ENCODE peak calls at places on chromosomes 6 and 20, in five cellular contexts. One of them, this sample, is unnamed.

GRCh38 chr6:122198922-122199321 is 200.5 kb upstream of the HSF2 start:
- DNase-seq in A549: no peak
- DNase-seq in HepG2: no peak
- DNase-seq in GM23338: no peak
- DNase-seq in K562: no peak
- DNase-seq in this sample: no peak

GRCh38 chr6:155380666-155381332 is 66.5 kb upstream of the TFB1M start:
- DNase-seq in A549: no peak
- DNase-seq in HepG2: peak
- DNase-seq in GM23338: no peak
- DNase-seq in K562: no peak
- DNase-seq in this sample: no peak

GRCh38 chr6:116616757-116617093 is 446 bp downstream of the RSPH4A start:
- DNase-seq in A549: peak
- DNase-seq in HepG2: no peak
- DNase-seq in GM23338: peak
- DNase-seq in K562: no peak
- DNase-seq in this sample: no peak

GRCh38 chr6:75279418-75279817 is 5.2 kb downstream of the TMEM30A start:
- DNase-seq in A549: no peak
- DNase-seq in HepG2: no peak
- DNase-seq in GM23338: no peak
- DNase-seq in K562: peak
- DNase-seq in this sample: no peak

GRCh38 chr6:167717455-167717854 is 109.3 kb upstream of the AFDN start:
- DNase-seq in A549: no peak
- DNase-seq in HepG2: no peak
- DNase-seq in GM23338: no peak
- DNase-seq in K562: no peak
- DNase-seq in this sample: no peak

GRCh38 chr6:131255911-131256310 is 120.6 kb downstream of the AKAP7 start:
- DNase-seq in A549: no peak
- DNase-seq in HepG2: no peak
- DNase-seq in GM23338: no peak
- DNase-seq in K562: no peak
- DNase-seq in this sample: no peak

GRCh38 chr20:14612389-14612788 is 275.0 kb upstream of the FLRT3 start:
- DNase-seq in A549: no peak
- DNase-seq in HepG2: no peak
- DNase-seq in GM23338: no peak
- DNase-seq in K562: no peak
- DNase-seq in this sample: no peak

GRCh38 chr20:59017493-59018231 is 1.6 kb upstream of the TUBB1 start:
- DNase-seq in A549: no peak
- DNase-seq in HepG2: no peak
- DNase-seq in GM23338: no peak
- DNase-seq in K562: no peak
- DNase-seq in this sample: no peak

GRCh38 chr6:133590814-133591213 is 298.1 kb upstream of the TCF21 start:
- DNase-seq in A549: no peak
- DNase-seq in HepG2: no peak
- DNase-seq in GM23338: no peak
- DNase-seq in K562: no peak
- DNase-seq in this sample: no peak

GRCh38 chr20:41172296-41173140 is 35.2 kb downstream of the PLCG1 start:
- DNase-seq in A549: no peak
- DNase-seq in HepG2: no peak
- DNase-seq in GM23338: no peak
- DNase-seq in K562: no peak
- DNase-seq in this sample: no peak

GRCh38 chr20:25750765-25751696 is 54.4 kb upstream of the ZNF337 start:
- DNase-seq in A549: peak
- DNase-seq in HepG2: peak
- DNase-seq in GM23338: peak
- DNase-seq in K562: peak
- DNase-seq in this sample: peak

GRCh38 chr6:159953091-159953581 is 15.7 kb upstream of the IGF2R start:
- DNase-seq in A549: no peak
- DNase-seq in HepG2: no peak
- DNase-seq in GM23338: no peak
- DNase-seq in K562: no peak
- DNase-seq in this sample: no peak

GRCh38 chr6:56343295-56343694 is 95.9 kb upstream of the COL21A1 start:
- DNase-seq in A549: no peak
- DNase-seq in HepG2: no peak
- DNase-seq in GM23338: no peak
- DNase-seq in K562: no peak
- DNase-seq in this sample: no peak

DNA sequence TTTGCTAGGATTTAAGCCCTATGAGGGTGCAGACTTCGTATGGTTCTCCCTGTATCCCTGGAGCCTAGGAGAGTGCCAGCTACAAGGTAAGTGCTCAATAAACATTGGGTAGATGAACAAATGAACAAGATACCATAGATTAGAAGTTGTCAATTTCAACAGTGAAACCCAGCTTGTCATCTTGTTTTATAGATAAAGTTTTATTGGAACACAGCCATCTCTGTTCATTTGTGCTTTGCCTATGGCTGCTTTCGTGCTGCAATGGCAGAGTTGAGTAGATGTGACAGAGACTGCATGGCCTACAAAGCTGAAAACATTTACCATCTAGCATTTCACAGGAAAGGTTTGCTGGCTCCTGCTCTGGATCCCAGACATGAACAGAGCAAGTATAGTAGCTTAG is 5.6 kb downstream of the DAAM2 start:
- DNase-seq in A549: no peak
- DNase-seq in HepG2: no peak
- DNase-seq in GM23338: no peak
- DNase-seq in K562: no peak
- DNase-seq in this sample: no peak
- TF ChIP-seq JUNB in A549: no peak
- TF ChIP-seq JUNB in HepG2: no peak
- TF ChIP-seq JUNB in GM23338: no peak
- TF ChIP-seq JUNB in K562: no peak
- TF ChIP-seq JUNB in this sample: no peak

DNA sequence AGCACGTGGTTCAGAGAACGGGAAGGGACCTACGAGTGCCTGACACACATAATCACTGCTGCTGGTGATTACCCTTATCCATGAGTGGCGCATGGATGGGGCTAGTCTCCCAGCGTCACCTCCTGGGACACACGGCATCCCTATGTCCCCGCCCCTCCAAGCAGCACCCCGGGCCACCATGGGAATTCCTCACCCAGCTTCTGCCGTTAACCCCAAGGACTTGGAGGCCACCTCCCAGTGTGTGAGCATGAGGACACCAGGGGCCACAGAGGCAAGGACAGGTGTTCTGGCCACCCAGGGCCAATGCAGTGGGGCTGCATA is 9.8 kb downstream of the CHRNA4 start:
- DNase-seq in A549: no peak
- DNase-seq in HepG2: no peak
- DNase-seq in GM23338: no peak
- DNase-seq in K562: no peak
- DNase-seq in this sample: no peak
- TF ChIP-seq JUNB in A549: no peak
- TF ChIP-seq JUNB in HepG2: no peak
- TF ChIP-seq JUNB in GM23338: no peak
- TF ChIP-seq JUNB in K562: no peak
- TF ChIP-seq JUNB in this sample: no peak

GRCh38 chr20:63740070-63740500 is 509 bp downstream of the SLC2A4RG start:
- DNase-seq in A549: peak
- DNase-seq in HepG2: no peak
- DNase-seq in GM23338: peak
- DNase-seq in K562: peak
- DNase-seq in this sample: no peak

GRCh38 chr20:63742381-63743024 is 2.9 kb downstream of the SLC2A4RG start:
- DNase-seq in A549: no peak
- DNase-seq in HepG2: no peak
- DNase-seq in GM23338: no peak
- DNase-seq in K562: no peak
- DNase-seq in this sample: no peak

GRCh38 chr20:63741676-63742380 is 2.3 kb downstream of the SLC2A4RG start:
- DNase-seq in A549: no peak
- DNase-seq in HepG2: no peak
- DNase-seq in GM23338: no peak
- DNase-seq in K562: no peak
- DNase-seq in this sample: no peak

GRCh38 chr20:63740501-63741353 is 1.2 kb downstream of the SLC2A4RG start:
- DNase-seq in A549: peak
- DNase-seq in HepG2: peak
- DNase-seq in GM23338: peak
- DNase-seq in K562: peak
- DNase-seq in this sample: no peak

DNA sequence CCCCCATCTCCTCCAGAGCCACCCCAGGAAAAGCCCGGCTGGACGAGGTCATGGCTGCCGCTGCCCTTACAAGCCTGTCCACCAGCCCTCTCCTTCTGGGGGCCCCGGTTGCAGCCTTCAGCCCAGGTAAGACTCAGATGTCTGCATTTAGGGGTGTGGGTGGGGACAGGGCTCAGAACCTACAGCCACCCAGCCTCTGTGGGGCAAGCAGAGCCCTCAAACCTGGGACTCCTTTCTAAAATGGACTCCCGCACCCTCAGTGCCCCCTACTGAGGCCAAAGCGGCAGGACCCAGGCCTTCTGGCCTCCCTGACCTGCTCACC is 1.7 kb downstream of the SLC2A4RG start:
- DNase-seq in A549: no peak
- DNase-seq in HepG2: no peak
- DNase-seq in GM23338: no peak
- DNase-seq in K562: no peak
- DNase-seq in this sample: no peak
- TF ChIP-seq JUNB in A549: no peak
- TF ChIP-seq JUNB in HepG2: no peak
- TF ChIP-seq JUNB in GM23338: no peak
- TF ChIP-seq JUNB in K562: no peak
- TF ChIP-seq JUNB in this sample: no peak

GRCh38 chr6:83466328-83466727 is 35.5 kb upstream of the ME1 start:
- DNase-seq in A549: no peak
- DNase-seq in HepG2: no peak
- DNase-seq in GM23338: no peak
- DNase-seq in K562: no peak
- DNase-seq in this sample: no peak

GRCh38 chr6:83463886-83464285 is 33.0 kb upstream of the ME1 start:
- DNase-seq in A549: no peak
- DNase-seq in HepG2: no peak
- DNase-seq in GM23338: no peak
- DNase-seq in K562: no peak
- DNase-seq in this sample: no peak

GRCh38 chr6:83464741-83465140 is 33.9 kb upstream of the ME1 start:
- DNase-seq in A549: no peak
- DNase-seq in HepG2: peak
- DNase-seq in GM23338: no peak
- DNase-seq in K562: no peak
- DNase-seq in this sample: no peak

GRCh38 chr6:83470587-83470986 is 39.7 kb upstream of the ME1 start:
- DNase-seq in A549: no peak
- DNase-seq in HepG2: no peak
- DNase-seq in GM23338: no peak
- DNase-seq in K562: no peak
- DNase-seq in this sample: no peak

DNA sequence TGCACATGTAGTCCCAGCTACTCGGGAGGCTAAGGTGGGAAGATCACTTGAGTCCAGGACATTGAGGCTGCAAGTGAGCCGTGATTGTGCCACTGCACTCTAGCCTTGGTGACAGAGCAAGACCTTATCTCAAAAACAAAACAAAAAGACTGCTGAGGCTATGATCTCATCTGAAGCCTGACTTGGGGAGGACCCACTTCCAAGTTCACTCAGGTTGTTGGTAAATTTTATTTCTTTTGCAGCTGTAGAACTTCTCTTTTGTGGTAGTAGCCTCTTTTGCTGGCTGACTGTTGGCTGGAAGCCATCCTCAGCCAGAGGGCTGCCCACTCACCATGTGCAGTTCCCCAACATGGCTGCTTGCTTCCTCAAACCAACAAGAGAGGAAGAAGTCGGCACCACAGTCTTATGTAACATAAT is 36.8 kb upstream of the ME1 start:
- DNase-seq in A549: no peak
- DNase-seq in HepG2: no peak
- DNase-seq in GM23338: no peak
- DNase-seq in K562: no peak
- DNase-seq in this sample: no peak
- TF ChIP-seq JUNB in A549: no peak
- TF ChIP-seq JUNB in HepG2: no peak
- TF ChIP-seq JUNB in GM23338: no peak
- TF ChIP-seq JUNB in K562: no peak
- TF ChIP-seq JUNB in this sample: no peak

GRCh38 chr20:45383131-45383530 is 5.0 kb upstream of the TP53TG5 start:
- DNase-seq in A549: no peak
- DNase-seq in HepG2: no peak
- DNase-seq in GM23338: no peak
- DNase-seq in K562: no peak
- DNase-seq in this sample: no peak
- TF ChIP-seq JUNB in A549: no peak
- TF ChIP-seq JUNB in HepG2: no peak
- TF ChIP-seq JUNB in GM23338: no peak
- TF ChIP-seq JUNB in K562: no peak
- TF ChIP-seq JUNB in this sample: no peak

GRCh38 chr6:163756079-163756478 is 341.6 kb downstream of the QKI start:
- DNase-seq in A549: no peak
- DNase-seq in HepG2: no peak
- DNase-seq in GM23338: no peak
- DNase-seq in K562: no peak
- DNase-seq in this sample: peak

GRCh38 chr6:163757506-163757905 is 343.0 kb downstream of the QKI start:
- DNase-seq in A549: no peak
- DNase-seq in HepG2: no peak
- DNase-seq in GM23338: peak
- DNase-seq in K562: no peak
- DNase-seq in this sample: no peak

GRCh38 chr6:163760860-163761259 is 346.3 kb downstream of the QKI start:
- DNase-seq in A549: no peak
- DNase-seq in HepG2: no peak
- DNase-seq in GM23338: no peak
- DNase-seq in K562: no peak
- DNase-seq in this sample: no peak

GRCh38 chr6:163761491-163761890 is 347.0 kb downstream of the QKI start:
- DNase-seq in A549: no peak
- DNase-seq in HepG2: no peak
- DNase-seq in GM23338: no peak
- DNase-seq in K562: no peak
- DNase-seq in this sample: no peak

DNA sequence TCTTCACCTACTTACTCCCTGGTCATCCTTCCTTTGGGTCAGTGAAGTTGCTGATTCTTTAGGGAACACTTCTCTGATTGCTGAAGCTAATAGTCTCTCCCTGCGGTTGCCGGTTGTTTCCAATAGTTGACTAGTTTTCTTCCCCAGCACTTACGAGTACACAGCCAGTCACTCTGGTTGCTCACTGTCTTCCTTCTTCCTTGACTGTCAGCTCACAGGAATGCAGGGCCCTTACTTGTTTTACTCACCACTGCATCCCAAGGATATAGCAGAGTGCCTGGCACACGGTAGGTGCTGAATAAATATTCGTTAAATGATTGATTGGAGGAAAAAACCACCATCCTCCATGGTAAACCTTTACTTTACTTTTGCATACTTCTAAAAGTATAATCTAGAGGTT is 345.0 kb downstream of the QKI start:
- DNase-seq in A549: no peak
- DNase-seq in HepG2: no peak
- DNase-seq in GM23338: no peak
- DNase-seq in K562: no peak
- DNase-seq in this sample: no peak
- TF ChIP-seq JUNB in A549: no peak
- TF ChIP-seq JUNB in HepG2: no peak
- TF ChIP-seq JUNB in GM23338: no peak
- TF ChIP-seq JUNB in K562: no peak
- TF ChIP-seq JUNB in this sample: no peak

This sample was measured in GM12878.